ENCODE peak calls at places on chromosome 1, in five cellular contexts. One of them, this sample, is unnamed. For H3K36me3, the result is how much of the 10 kb centered on the place peaks cover.

GRCh38 chr1:162498442-162498785 is 796 bp downstream of the UHMK1 start:
- DNase-seq in K562: no peak
- DNase-seq in HepG2: no peak
- DNase-seq in HCT116: no peak
- DNase-seq in GM12878: no peak
- DNase-seq in this sample: no peak

GRCh38 chr1:212158912-212159796 is 123.6 kb downstream of the DTL start:
- DNase-seq in K562: no peak
- DNase-seq in HepG2: peak
- DNase-seq in HCT116: no peak
- DNase-seq in GM12878: peak
- DNase-seq in this sample: no peak

GRCh38 chr1:6145351-6145750 is 34.8 kb downstream of the CHD5 start:
- DNase-seq in K562: no peak
- DNase-seq in HepG2: no peak
- DNase-seq in HCT116: no peak
- DNase-seq in GM12878: no peak
- DNase-seq in this sample: no peak

GRCh38 chr1:209800984-209801834 is 4.7 kb downstream of the IRF6 start:
- DNase-seq in K562: no peak
- DNase-seq in HepG2: no peak
- DNase-seq in HCT116: no peak
- DNase-seq in GM12878: no peak
- DNase-seq in this sample: no peak

GRCh38 chr1:97898948-97899347 is 21.9 kb downstream of the DPYD start:
- DNase-seq in K562: no peak
- DNase-seq in HepG2: no peak
- DNase-seq in HCT116: no peak
- DNase-seq in GM12878: no peak
- DNase-seq in this sample: no peak

GRCh38 chr1:180178511-180179161 is 24.0 kb downstream of the QSOX1 start:
- DNase-seq in K562: peak
- DNase-seq in HepG2: peak
- DNase-seq in HCT116: peak
- DNase-seq in GM12878: no peak
- DNase-seq in this sample: peak

GRCh38 chr1:63148825-63149645 is 173.3 kb upstream of the FOXD3 start:
- DNase-seq in K562: peak
- DNase-seq in HepG2: peak
- DNase-seq in HCT116: peak
- DNase-seq in GM12878: no peak
- DNase-seq in this sample: peak

GRCh38 chr1:115862406-115862805 is 21.5 kb upstream of the NHLH2 start:
- DNase-seq in K562: no peak
- DNase-seq in HepG2: no peak
- DNase-seq in HCT116: no peak
- DNase-seq in GM12878: no peak
- DNase-seq in this sample: no peak

GRCh38 chr1:45979074-45979777 is 153.2 kb downstream of the PIK3R3 start:
- DNase-seq in K562: no peak
- DNase-seq in HepG2: peak
- DNase-seq in HCT116: peak
- DNase-seq in GM12878: no peak
- DNase-seq in this sample: no peak

GRCh38 chr1:173420330-173420806 is 56.8 kb upstream of the PRDX6 start:
- DNase-seq in K562: peak
- DNase-seq in HepG2: peak
- DNase-seq in HCT116: peak
- DNase-seq in GM12878: no peak
- DNase-seq in this sample: peak

GRCh38 chr1:231335663-231336602 is 1.7 kb downstream of the EXOC8 start:
- DNase-seq in K562: peak
- DNase-seq in HepG2: peak
- DNase-seq in HCT116: no peak
- DNase-seq in GM12878: no peak
- DNase-seq in this sample: no peak

DNA sequence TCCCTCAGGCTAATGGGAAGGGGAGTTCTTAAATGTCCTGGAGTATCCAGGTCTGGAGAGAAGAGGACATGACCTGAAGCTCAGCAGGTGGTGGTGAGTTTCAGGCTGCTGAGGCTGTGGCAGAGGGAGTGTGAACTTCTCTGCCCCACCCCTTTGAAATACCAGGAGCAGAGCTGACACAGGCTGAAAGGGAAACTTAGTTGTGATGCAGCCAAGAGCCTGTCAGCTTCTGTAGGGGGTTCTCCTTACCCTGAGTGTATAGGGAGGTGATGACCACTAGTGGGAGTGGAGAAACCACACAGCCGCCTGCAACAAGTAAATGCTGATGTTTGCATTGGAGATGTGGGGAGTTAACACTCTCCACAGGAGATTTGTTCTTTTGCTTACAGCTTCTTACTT is 152.3 kb downstream of the FCRL5 start:
- DNase-seq in K562: no peak
- DNase-seq in HepG2: peak
- DNase-seq in HCT116: no peak
- DNase-seq in GM12878: no peak
- DNase-seq in this sample: no peak
- TF ChIP-seq SP1 in K562: no peak
- TF ChIP-seq SP1 in HepG2: no peak
- TF ChIP-seq SP1 in HCT116: no peak
- TF ChIP-seq SP1 in GM12878: no peak
- TF ChIP-seq SP1 in this sample: no peak

GRCh38 chr1:21885236-21886037 is 51.7 kb downstream of the HSPG2 start:
- DNase-seq in K562: no peak
- DNase-seq in HepG2: no peak
- DNase-seq in HCT116: no peak
- DNase-seq in GM12878: no peak
- DNase-seq in this sample: no peak
- H3K36me3 ChIP-seq in K562: half or more
- H3K36me3 ChIP-seq in HepG2: under half
- H3K36me3 ChIP-seq in HCT116: under half
- H3K36me3 ChIP-seq in GM12878: under half
- H3K36me3 ChIP-seq in this sample: under half

GRCh38 chr1:4425892-4426291 is 228.5 kb upstream of the AJAP1 start:
- DNase-seq in K562: peak
- DNase-seq in HepG2: no peak
- DNase-seq in HCT116: no peak
- DNase-seq in GM12878: no peak
- DNase-seq in this sample: no peak

GRCh38 chr1:4422496-4423289 is 231.7 kb upstream of the AJAP1 start:
- DNase-seq in K562: no peak
- DNase-seq in HepG2: no peak
- DNase-seq in HCT116: no peak
- DNase-seq in GM12878: no peak
- DNase-seq in this sample: peak

GRCh38 chr1:4424254-4424653 is 230.2 kb upstream of the AJAP1 start:
- DNase-seq in K562: no peak
- DNase-seq in HepG2: no peak
- DNase-seq in HCT116: no peak
- DNase-seq in GM12878: no peak
- DNase-seq in this sample: no peak

GRCh38 chr1:4428711-4429110 is 225.7 kb upstream of the AJAP1 start:
- DNase-seq in K562: no peak
- DNase-seq in HepG2: no peak
- DNase-seq in HCT116: no peak
- DNase-seq in GM12878: no peak
- DNase-seq in this sample: no peak

DNA sequence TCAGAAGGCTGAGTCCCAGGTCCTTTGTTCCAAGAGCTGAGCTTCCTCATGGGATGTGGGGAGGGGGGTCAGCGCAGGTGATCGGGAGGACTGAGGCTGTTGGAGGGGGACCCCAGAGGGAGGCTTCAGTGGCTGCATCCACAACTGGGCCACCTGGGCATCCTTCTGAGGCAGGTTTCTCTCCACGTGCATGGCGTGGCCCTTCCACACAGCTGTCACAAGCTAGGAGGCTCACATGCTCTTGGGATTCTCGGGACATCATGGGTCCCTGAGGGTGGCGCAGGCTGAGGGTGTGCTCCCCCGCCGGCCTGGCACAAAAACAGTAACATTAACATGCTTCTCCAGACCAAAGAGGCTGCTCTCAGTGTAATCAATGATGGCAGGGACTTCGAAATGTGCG is 229.6 kb upstream of the AJAP1 start:
- DNase-seq in K562: no peak
- DNase-seq in HepG2: no peak
- DNase-seq in HCT116: no peak
- DNase-seq in GM12878: no peak
- DNase-seq in this sample: no peak
- H3K27ac ChIP-seq in K562: no peak
- H3K27ac ChIP-seq in HepG2: no peak
- H3K27ac ChIP-seq in HCT116: no peak
- H3K27ac ChIP-seq in GM12878: no peak
- H3K27ac ChIP-seq in this sample: no peak

GRCh38 chr1:153730468-153730988 is 2.7 kb downstream of the INTS3 start:
- DNase-seq in K562: no peak
- DNase-seq in HepG2: peak
- DNase-seq in HCT116: no peak
- DNase-seq in GM12878: no peak
- DNase-seq in this sample: no peak

GRCh38 chr1:153723687-153724086 is 4.2 kb upstream of the INTS3 start:
- DNase-seq in K562: no peak
- DNase-seq in HepG2: no peak
- DNase-seq in HCT116: no peak
- DNase-seq in GM12878: no peak
- DNase-seq in this sample: no peak

GRCh38 chr1:153727463-153728304 is at the start of gene INTS3:
- DNase-seq in K562: peak
- DNase-seq in HepG2: peak
- DNase-seq in HCT116: peak
- DNase-seq in GM12878: peak
- DNase-seq in this sample: peak

GRCh38 chr1:153733970-153734369 is 6.1 kb downstream of the INTS3 start:
- DNase-seq in K562: no peak
- DNase-seq in HepG2: no peak
- DNase-seq in HCT116: no peak
- DNase-seq in GM12878: no peak
- DNase-seq in this sample: no peak

DNA sequence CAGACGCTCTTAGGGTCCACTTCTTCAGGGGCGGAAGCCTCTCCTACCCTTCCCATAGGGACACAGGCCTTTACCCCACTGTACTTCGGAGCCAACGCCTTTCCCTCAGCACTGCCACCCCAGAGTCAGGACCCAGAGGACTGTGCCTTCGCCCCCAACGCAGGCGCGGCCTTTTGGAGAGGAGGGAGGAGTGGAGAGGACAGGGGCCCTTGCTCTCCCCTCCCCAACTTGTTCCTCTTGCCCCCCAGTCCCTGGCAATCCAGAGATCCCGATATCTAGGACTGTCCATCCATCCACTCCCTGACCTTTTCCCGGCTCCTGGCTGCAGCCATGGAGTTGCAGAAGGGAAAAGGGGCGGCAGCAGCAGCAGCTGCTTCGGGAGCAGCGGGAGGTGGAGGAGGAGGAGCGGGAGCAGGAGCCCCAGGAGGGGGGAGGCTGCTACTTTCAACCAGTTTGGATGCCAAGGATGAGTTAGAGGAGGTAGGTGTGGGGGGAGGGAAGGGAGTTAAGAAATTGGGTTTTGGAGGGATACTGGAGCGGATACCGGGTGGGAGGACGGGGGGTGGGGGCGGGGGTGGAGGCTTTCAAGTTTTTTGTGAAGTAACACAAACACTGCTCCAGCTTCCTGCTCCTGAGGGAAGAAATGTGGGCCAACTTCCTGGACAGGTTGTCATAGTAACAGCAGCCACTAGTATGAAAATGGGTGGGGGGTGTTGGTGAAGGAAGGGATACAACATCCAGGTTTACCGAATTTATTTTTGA is 636 bp downstream of the INTS3 start:
- DNase-seq in K562: peak
- DNase-seq in HepG2: peak
- DNase-seq in HCT116: no peak
- DNase-seq in GM12878: no peak
- DNase-seq in this sample: peak
- TF ChIP-seq SP1 in K562: no peak
- TF ChIP-seq SP1 in HepG2: no peak
- TF ChIP-seq SP1 in HCT116: no peak
- TF ChIP-seq SP1 in GM12878: no peak
- TF ChIP-seq SP1 in this sample: peak